ENCODE peak calls at places on chromosomes 11 and 22, in five cellular contexts. One of them, this sample, is unnamed.

GRCh38 chr11:129815596-129816461 is at the start of gene TMEM45B:
- DNase-seq in NCI-H1930: no peak
- DNase-seq in stimulated activated effector memory CD8-positive, alpha-beta T cell treated with anti-CD3 and anti-CD28 coated beads, Interleukin-12 subunit alpha, Interleukin-12 subunit beta, amount 100 ng/mL, for 72 hours: no peak
- DNase-seq in amygdala: no peak
- DNase-seq in neuronal stem cell: no peak
- DNase-seq in this sample: no peak

GRCh38 chr22:36221799-36222751 is 17.3 kb downstream of the APOL2 start:
- DNase-seq in stimulated activated effector memory CD8-positive, alpha-beta T cell treated with anti-CD3 and anti-CD28 coated beads, Interleukin-12 subunit alpha, Interleukin-12 subunit beta, amount 100 ng/mL, for 72 hours: peak
- DNase-seq in NCI-H1930: no peak
- DNase-seq in amygdala: no peak
- DNase-seq in neuronal stem cell: peak
- DNase-seq in this sample: peak

GRCh38 chr22:49670610-49671330 is 156.9 kb downstream of the BRD1 start:
- DNase-seq in NCI-H1930: no peak
- DNase-seq in amygdala: no peak
- DNase-seq in stimulated activated effector memory CD8-positive, alpha-beta T cell treated with anti-CD3 and anti-CD28 coated beads, Interleukin-12 subunit alpha, Interleukin-12 subunit beta, amount 100 ng/mL, for 72 hours: no peak
- DNase-seq in neuronal stem cell: peak
- DNase-seq in this sample: no peak

GRCh38 chr22:32590556-32590955 is 115.9 kb downstream of the FBXO7 start:
- DNase-seq in NCI-H1930: no peak
- DNase-seq in stimulated activated effector memory CD8-positive, alpha-beta T cell treated with anti-CD3 and anti-CD28 coated beads, Interleukin-12 subunit alpha, Interleukin-12 subunit beta, amount 100 ng/mL, for 72 hours: no peak
- DNase-seq in amygdala: no peak
- DNase-seq in neuronal stem cell: no peak
- DNase-seq in this sample: no peak

GRCh38 chr11:68525930-68526329 is 65.4 kb downstream of the PPP6R3 start:
- DNase-seq in NCI-H1930: no peak
- DNase-seq in neuronal stem cell: no peak
- DNase-seq in amygdala: no peak
- DNase-seq in stimulated activated effector memory CD8-positive, alpha-beta T cell treated with anti-CD3 and anti-CD28 coated beads, Interleukin-12 subunit alpha, Interleukin-12 subunit beta, amount 100 ng/mL, for 72 hours: no peak
- DNase-seq in this sample: no peak

GRCh38 chr11:76805206-76805913 is 22.2 kb downstream of the TSKU start:
- DNase-seq in NCI-H1930: no peak
- DNase-seq in amygdala: no peak
- DNase-seq in neuronal stem cell: no peak
- DNase-seq in stimulated activated effector memory CD8-positive, alpha-beta T cell treated with anti-CD3 and anti-CD28 coated beads, Interleukin-12 subunit alpha, Interleukin-12 subunit beta, amount 100 ng/mL, for 72 hours: peak
- DNase-seq in this sample: no peak

GRCh38 chr11:40118026-40118425 is 1341.4 kb downstream of the LRRC4C start:
- DNase-seq in NCI-H1930: no peak
- DNase-seq in stimulated activated effector memory CD8-positive, alpha-beta T cell treated with anti-CD3 and anti-CD28 coated beads, Interleukin-12 subunit alpha, Interleukin-12 subunit beta, amount 100 ng/mL, for 72 hours: no peak
- DNase-seq in amygdala: no peak
- DNase-seq in neuronal stem cell: no peak
- DNase-seq in this sample: no peak

GRCh38 chr11:514606-515005 is 7.6 kb upstream of the RNH1 start:
- DNase-seq in stimulated activated effector memory CD8-positive, alpha-beta T cell treated with anti-CD3 and anti-CD28 coated beads, Interleukin-12 subunit alpha, Interleukin-12 subunit beta, amount 100 ng/mL, for 72 hours: no peak
- DNase-seq in amygdala: no peak
- DNase-seq in neuronal stem cell: no peak
- DNase-seq in NCI-H1930: no peak
- DNase-seq in this sample: no peak

GRCh38 chr22:24437091-24437490 is 9.7 kb downstream of the ADORA2A start:
- DNase-seq in NCI-H1930: no peak
- DNase-seq in amygdala: no peak
- DNase-seq in neuronal stem cell: no peak
- DNase-seq in stimulated activated effector memory CD8-positive, alpha-beta T cell treated with anti-CD3 and anti-CD28 coated beads, Interleukin-12 subunit alpha, Interleukin-12 subunit beta, amount 100 ng/mL, for 72 hours: no peak
- DNase-seq in this sample: no peak

GRCh38 chr22:32571764-32572163 is 97.2 kb downstream of the FBXO7 start:
- DNase-seq in stimulated activated effector memory CD8-positive, alpha-beta T cell treated with anti-CD3 and anti-CD28 coated beads, Interleukin-12 subunit alpha, Interleukin-12 subunit beta, amount 100 ng/mL, for 72 hours: no peak
- DNase-seq in amygdala: no peak
- DNase-seq in NCI-H1930: no peak
- DNase-seq in neuronal stem cell: no peak
- DNase-seq in this sample: no peak

GRCh38 chr11:73194593-73194992 is 23.5 kb upstream of the P2RY2 start:
- DNase-seq in amygdala: no peak
- DNase-seq in neuronal stem cell: no peak
- DNase-seq in stimulated activated effector memory CD8-positive, alpha-beta T cell treated with anti-CD3 and anti-CD28 coated beads, Interleukin-12 subunit alpha, Interleukin-12 subunit beta, amount 100 ng/mL, for 72 hours: no peak
- DNase-seq in NCI-H1930: no peak
- DNase-seq in this sample: no peak

GRCh38 chr11:129652828-129653227 is 162.8 kb upstream of the TMEM45B start:
- DNase-seq in amygdala: no peak
- DNase-seq in NCI-H1930: no peak
- DNase-seq in stimulated activated effector memory CD8-positive, alpha-beta T cell treated with anti-CD3 and anti-CD28 coated beads, Interleukin-12 subunit alpha, Interleukin-12 subunit beta, amount 100 ng/mL, for 72 hours: no peak
- DNase-seq in neuronal stem cell: no peak
- DNase-seq in this sample: no peak

GRCh38 chr11:88345408-88345807 is 7.9 kb upstream of the CTSC start:
- DNase-seq in NCI-H1930: no peak
- DNase-seq in stimulated activated effector memory CD8-positive, alpha-beta T cell treated with anti-CD3 and anti-CD28 coated beads, Interleukin-12 subunit alpha, Interleukin-12 subunit beta, amount 100 ng/mL, for 72 hours: no peak
- DNase-seq in neuronal stem cell: no peak
- DNase-seq in amygdala: no peak
- DNase-seq in this sample: no peak

GRCh38 chr11:43987384-43988039 is 45.1 kb downstream of the C11orf96 start:
- DNase-seq in neuronal stem cell: no peak
- DNase-seq in stimulated activated effector memory CD8-positive, alpha-beta T cell treated with anti-CD3 and anti-CD28 coated beads, Interleukin-12 subunit alpha, Interleukin-12 subunit beta, amount 100 ng/mL, for 72 hours: no peak
- DNase-seq in amygdala: peak
- DNase-seq in NCI-H1930: no peak
- DNase-seq in this sample: no peak

GRCh38 chr11:133509924-133510697 is 22.2 kb downstream of the OPCML start:
- DNase-seq in amygdala: no peak
- DNase-seq in neuronal stem cell: no peak
- DNase-seq in NCI-H1930: no peak
- DNase-seq in stimulated activated effector memory CD8-positive, alpha-beta T cell treated with anti-CD3 and anti-CD28 coated beads, Interleukin-12 subunit alpha, Interleukin-12 subunit beta, amount 100 ng/mL, for 72 hours: no peak
- DNase-seq in this sample: no peak

GRCh38 chr11:18253778-18254338 is 5.4 kb upstream of the SAA2 start:
- DNase-seq in NCI-H1930: no peak
- DNase-seq in stimulated activated effector memory CD8-positive, alpha-beta T cell treated with anti-CD3 and anti-CD28 coated beads, Interleukin-12 subunit alpha, Interleukin-12 subunit beta, amount 100 ng/mL, for 72 hours: peak
- DNase-seq in amygdala: no peak
- DNase-seq in neuronal stem cell: no peak
- DNase-seq in this sample: no peak

GRCh38 chr11:44016129-44016528 is 31.7 kb upstream of the ACCSL start:
- DNase-seq in neuronal stem cell: no peak
- DNase-seq in NCI-H1930: no peak
- DNase-seq in stimulated activated effector memory CD8-positive, alpha-beta T cell treated with anti-CD3 and anti-CD28 coated beads, Interleukin-12 subunit alpha, Interleukin-12 subunit beta, amount 100 ng/mL, for 72 hours: no peak
- DNase-seq in amygdala: no peak
- DNase-seq in this sample: no peak

GRCh38 chr11:13003726-13004493 is 5.2 kb upstream of the RASSF10 start:
- DNase-seq in amygdala: no peak
- DNase-seq in stimulated activated effector memory CD8-positive, alpha-beta T cell treated with anti-CD3 and anti-CD28 coated beads, Interleukin-12 subunit alpha, Interleukin-12 subunit beta, amount 100 ng/mL, for 72 hours: no peak
- DNase-seq in NCI-H1930: no peak
- DNase-seq in neuronal stem cell: no peak
- DNase-seq in this sample: no peak

GRCh38 chr22:24585461-24585860 is 7.4 kb downstream of the LRRC75B start:
- DNase-seq in amygdala: no peak
- DNase-seq in NCI-H1930: no peak
- DNase-seq in neuronal stem cell: no peak
- DNase-seq in stimulated activated effector memory CD8-positive, alpha-beta T cell treated with anti-CD3 and anti-CD28 coated beads, Interleukin-12 subunit alpha, Interleukin-12 subunit beta, amount 100 ng/mL, for 72 hours: no peak
- DNase-seq in this sample: no peak

GRCh38 chr22:46056169-46057041 is 79.4 kb upstream of the WNT7B start:
- DNase-seq in stimulated activated effector memory CD8-positive, alpha-beta T cell treated with anti-CD3 and anti-CD28 coated beads, Interleukin-12 subunit alpha, Interleukin-12 subunit beta, amount 100 ng/mL, for 72 hours: no peak
- DNase-seq in neuronal stem cell: no peak
- DNase-seq in amygdala: peak
- DNase-seq in NCI-H1930: no peak
- DNase-seq in this sample: peak

GRCh38 chr11:13168281-13168680 is 109.3 kb upstream of the BMAL1 start:
- DNase-seq in stimulated activated effector memory CD8-positive, alpha-beta T cell treated with anti-CD3 and anti-CD28 coated beads, Interleukin-12 subunit alpha, Interleukin-12 subunit beta, amount 100 ng/mL, for 72 hours: no peak
- DNase-seq in NCI-H1930: no peak
- DNase-seq in neuronal stem cell: no peak
- DNase-seq in amygdala: no peak
- DNase-seq in this sample: no peak

GRCh38 chr11:72591785-72592490 is 82.3 kb downstream of the PDE2A start:
- DNase-seq in neuronal stem cell: no peak
- DNase-seq in NCI-H1930: no peak
- DNase-seq in amygdala: peak
- DNase-seq in stimulated activated effector memory CD8-positive, alpha-beta T cell treated with anti-CD3 and anti-CD28 coated beads, Interleukin-12 subunit alpha, Interleukin-12 subunit beta, amount 100 ng/mL, for 72 hours: peak
- DNase-seq in this sample: peak

GRCh38 chr22:19022755-19023154 is 86.7 kb upstream of the PRODH start:
- DNase-seq in neuronal stem cell: no peak
- DNase-seq in NCI-H1930: no peak
- DNase-seq in stimulated activated effector memory CD8-positive, alpha-beta T cell treated with anti-CD3 and anti-CD28 coated beads, Interleukin-12 subunit alpha, Interleukin-12 subunit beta, amount 100 ng/mL, for 72 hours: no peak
- DNase-seq in amygdala: no peak
- DNase-seq in this sample: no peak

GRCh38 chr11:112880454-112880853 is 80.8 kb upstream of the NCAM1 start:
- DNase-seq in neuronal stem cell: no peak
- DNase-seq in NCI-H1930: no peak
- DNase-seq in amygdala: no peak
- DNase-seq in stimulated activated effector memory CD8-positive, alpha-beta T cell treated with anti-CD3 and anti-CD28 coated beads, Interleukin-12 subunit alpha, Interleukin-12 subunit beta, amount 100 ng/mL, for 72 hours: no peak
- DNase-seq in this sample: no peak

GRCh38 chr11:7506243-7506642 is 7.6 kb upstream of the PPFIBP2 start:
- DNase-seq in stimulated activated effector memory CD8-positive, alpha-beta T cell treated with anti-CD3 and anti-CD28 coated beads, Interleukin-12 subunit alpha, Interleukin-12 subunit beta, amount 100 ng/mL, for 72 hours: no peak
- DNase-seq in amygdala: no peak
- DNase-seq in NCI-H1930: no peak
- DNase-seq in neuronal stem cell: no peak
- DNase-seq in this sample: no peak

GRCh38 chr22:29617922-29618629 is 14.6 kb downstream of the NF2 start:
- DNase-seq in stimulated activated effector memory CD8-positive, alpha-beta T cell treated with anti-CD3 and anti-CD28 coated beads, Interleukin-12 subunit alpha, Interleukin-12 subunit beta, amount 100 ng/mL, for 72 hours: no peak
- DNase-seq in amygdala: no peak
- DNase-seq in neuronal stem cell: no peak
- DNase-seq in NCI-H1930: no peak
- DNase-seq in this sample: no peak

GRCh38 chr22:17012267-17012666 is 4.2 kb upstream of the GAB4 start:
- DNase-seq in neuronal stem cell: no peak
- DNase-seq in NCI-H1930: no peak
- DNase-seq in amygdala: no peak
- DNase-seq in stimulated activated effector memory CD8-positive, alpha-beta T cell treated with anti-CD3 and anti-CD28 coated beads, Interleukin-12 subunit alpha, Interleukin-12 subunit beta, amount 100 ng/mL, for 72 hours: no peak
- DNase-seq in this sample: no peak

GRCh38 chr11:36509265-36509664 is 807 bp downstream of the TRAF6 start:
- DNase-seq in neuronal stem cell: peak
- DNase-seq in amygdala: no peak
- DNase-seq in stimulated activated effector memory CD8-positive, alpha-beta T cell treated with anti-CD3 and anti-CD28 coated beads, Interleukin-12 subunit alpha, Interleukin-12 subunit beta, amount 100 ng/mL, for 72 hours: peak
- DNase-seq in NCI-H1930: no peak
- DNase-seq in this sample: no peak

GRCh38 chr22:33542153-33542552 is 378.1 kb downstream of the LARGE1 start:
- DNase-seq in amygdala: no peak
- DNase-seq in stimulated activated effector memory CD8-positive, alpha-beta T cell treated with anti-CD3 and anti-CD28 coated beads, Interleukin-12 subunit alpha, Interleukin-12 subunit beta, amount 100 ng/mL, for 72 hours: no peak
- DNase-seq in NCI-H1930: no peak
- DNase-seq in neuronal stem cell: no peak
- DNase-seq in this sample: no peak

GRCh38 chr11:31487848-31488247 is 21.6 kb downstream of the IMMP1L start:
- DNase-seq in NCI-H1930: no peak
- DNase-seq in stimulated activated effector memory CD8-positive, alpha-beta T cell treated with anti-CD3 and anti-CD28 coated beads, Interleukin-12 subunit alpha, Interleukin-12 subunit beta, amount 100 ng/mL, for 72 hours: no peak
- DNase-seq in neuronal stem cell: peak
- DNase-seq in amygdala: no peak
- DNase-seq in this sample: no peak

GRCh38 chr11:1760351-1761109 is 3.2 kb downstream of the CTSD start:
- DNase-seq in amygdala: no peak
- DNase-seq in NCI-H1930: no peak
- DNase-seq in neuronal stem cell: no peak
- DNase-seq in stimulated activated effector memory CD8-positive, alpha-beta T cell treated with anti-CD3 and anti-CD28 coated beads, Interleukin-12 subunit alpha, Interleukin-12 subunit beta, amount 100 ng/mL, for 72 hours: no peak
- DNase-seq in this sample: peak

GRCh38 chr11:116953525-116954284 is 116.3 kb upstream of the APOA1 start:
- DNase-seq in NCI-H1930: no peak
- DNase-seq in amygdala: no peak
- DNase-seq in neuronal stem cell: no peak
- DNase-seq in stimulated activated effector memory CD8-positive, alpha-beta T cell treated with anti-CD3 and anti-CD28 coated beads, Interleukin-12 subunit alpha, Interleukin-12 subunit beta, amount 100 ng/mL, for 72 hours: no peak
- DNase-seq in this sample: no peak

GRCh38 chr11:2746401-2747230 is 46.8 kb upstream of the KCNQ1OT1 start:
- DNase-seq in stimulated activated effector memory CD8-positive, alpha-beta T cell treated with anti-CD3 and anti-CD28 coated beads, Interleukin-12 subunit alpha, Interleukin-12 subunit beta, amount 100 ng/mL, for 72 hours: no peak
- DNase-seq in neuronal stem cell: no peak
- DNase-seq in NCI-H1930: no peak
- DNase-seq in amygdala: no peak
- DNase-seq in this sample: no peak

GRCh38 chr22:20205964-20206708 is 55.3 kb upstream of the CCDC188 start:
- DNase-seq in NCI-H1930: no peak
- DNase-seq in neuronal stem cell: no peak
- DNase-seq in stimulated activated effector memory CD8-positive, alpha-beta T cell treated with anti-CD3 and anti-CD28 coated beads, Interleukin-12 subunit alpha, Interleukin-12 subunit beta, amount 100 ng/mL, for 72 hours: peak
- DNase-seq in amygdala: no peak
- DNase-seq in this sample: no peak

GRCh38 chr11:12961615-12962014 is 47.5 kb upstream of the RASSF10 start:
- DNase-seq in neuronal stem cell: no peak
- DNase-seq in stimulated activated effector memory CD8-positive, alpha-beta T cell treated with anti-CD3 and anti-CD28 coated beads, Interleukin-12 subunit alpha, Interleukin-12 subunit beta, amount 100 ng/mL, for 72 hours: no peak
- DNase-seq in amygdala: no peak
- DNase-seq in NCI-H1930: no peak
- DNase-seq in this sample: no peak

GRCh38 chr11:12889243-12889642 is 119.9 kb upstream of the RASSF10 start:
- DNase-seq in stimulated activated effector memory CD8-positive, alpha-beta T cell treated with anti-CD3 and anti-CD28 coated beads, Interleukin-12 subunit alpha, Interleukin-12 subunit beta, amount 100 ng/mL, for 72 hours: no peak
- DNase-seq in neuronal stem cell: no peak
- DNase-seq in amygdala: no peak
- DNase-seq in NCI-H1930: no peak
- DNase-seq in this sample: no peak